ENCODE peak calls at places on chromosomes 3 and 15, in five cellular contexts. F is IMR-90; K is occipital lobe; E is activated CD4-positive, CD25-positive, alpha-beta regulatory T cell treated with anti-CD3 and anti-CD28 coated beads, Interleukin-2, amount 50 U/mL, for 72 hours; T is dermis microvascular lymphatic vessel endothelial cell. I is an unnamed sample.

GRCh38 chr3:114223146-114223545 is 14.2 kb downstream of the ZNF80 start:
- DNase-seq in K (no peak), E (no peak), T (peak; percentile 50), F (no peak), I (no peak)

GRCh38 chr15:65094294-65094995 is 17.9 kb downstream of the KBTBD13 start:
- DNase-seq in K (no peak), F (no peak), E (no peak), T (peak; percentile 35), I (no peak)

GRCh38 chr3:96803860-96804259 is 10.5 kb upstream of the EPHA6 start:
- DNase-seq in E (no peak), F (no peak), K (no peak), T (no peak), I (no peak)

GRCh38 chr15:92770641-92771040 is 115.1 kb upstream of the FAM174B start:
- DNase-seq in K (no peak), T (no peak), E (no peak), F (no peak), I (no peak)

GRCh38 chr15:41972341-41973237 is at the start of gene EHD4:
- DNase-seq in E (peak; percentile 93), F (peak; percentile 99), K (peak; percentile 94), T (peak; percentile 98), I (peak; percentile 98)

GRCh38 chr3:130939753-130940152 is 45.9 kb downstream of the ATP2C1 start:
- DNase-seq in K (no peak), E (no peak), T (no peak), F (peak; percentile 49), I (no peak)

GRCh38 chr3:45978348-45978747 is 17.3 kb downstream of the FYCO1 start:
- DNase-seq in T (no peak), F (no peak), K (no peak), E (peak; percentile 57), I (no peak)

GRCh38 chr3:25156526-25157075 is 271.5 kb upstream of the RARB start:
- DNase-seq in K (no peak), F (peak; percentile 18), E (no peak), T (peak; percentile 55), I (peak; percentile 56)

GRCh38 chr3:144763878-144764454 is 792.3 kb downstream of the DIPK2A start:
- DNase-seq in T (no peak), K (no peak), E (no peak), F (no peak), I (no peak)

GRCh38 chr15:58282060-58282708 is 144.0 kb downstream of the AQP9 start:
- DNase-seq in T (no peak), K (no peak), E (no peak), F (no peak), I (no peak)

GRCh38 chr15:101657968-101658784 is 6.0 kb upstream of the TM2D3 start:
- DNase-seq in T (peak; percentile 83), F (no peak), K (no peak), E (no peak), I (no peak)

GRCh38 chr15:59160880-59161593 is 45.6 kb upstream of the LDHAL6B start:
- DNase-seq in T (no peak), K (no peak), E (no peak), F (peak; percentile 20), I (no peak)

GRCh38 chr15:87369269-87369668 is 887.3 kb downstream of the NTRK3 start:
- DNase-seq in F (peak; percentile 93), T (no peak), K (no peak), E (no peak), I (peak; percentile 84)

GRCh38 chr15:51731549-51732267 is 5.7 kb downstream of the LYSMD2 start:
- DNase-seq in E (no peak), F (peak; percentile 85), K (no peak), T (no peak), I (peak; percentile 71)

GRCh38 chr3:38008191-38008701 is 17.7 kb downstream of the VILL start:
- DNase-seq in F (no peak), T (no peak), E (no peak), K (no peak), I (no peak)

GRCh38 chr3:122984007-122984406 is 43.6 kb downstream of the SEMA5B start:
- DNase-seq in K (no peak), E (no peak), T (no peak), F (no peak), I (no peak)

GRCh38 chr3:15497984-15498383 is 23.5 kb downstream of the COLQ start:
- DNase-seq in F (no peak), E (no peak), K (no peak), T (no peak), I (no peak)

GRCh38 chr3:10977864-10978510 is 14.6 kb upstream of the SLC6A1 start:
- DNase-seq in K (no peak), E (no peak), T (no peak), F (peak; percentile 1), I (no peak)

GRCh38 chr3:157089455-157090221 is 70.3 kb downstream of the CCNL1 start:
- DNase-seq in F (peak; percentile 71), E (peak; percentile 34), T (peak; percentile 45), K (no peak), I (peak; percentile 66)

GRCh38 chr15:58551084-58551763 is 119.4 kb downstream of the LIPC start:
- DNase-seq in K (no peak), E (no peak), T (no peak), F (no peak), I (no peak)

GRCh38 chr3:140022061-140022781 is 87.2 kb downstream of the CLSTN2 start:
- DNase-seq in E (no peak), T (no peak), K (peak; percentile 7), F (no peak), I (no peak)

GRCh38 chr3:11592460-11593298 is 51.0 kb downstream of the VGLL4 start:
- DNase-seq in K (no peak), T (peak; percentile 81), F (peak; percentile 68), E (no peak), I (peak; percentile 73)

GRCh38 chr3:56919137-56919796 is 117.5 kb upstream of the ARHGEF3 start:
- DNase-seq in T (no peak), E (no peak), K (no peak), F (no peak), I (no peak)

I was measured in fibroblast of mammary gland.